ENCODE peak calls at places on chromosomes 4 and X, in eight cellular contexts. One of them, this sample, is unnamed.

GRCh38 chr4:145804134-145804533 is 124.2 kb downstream of the C4orf51 start:
- DNase-seq in lung: no peak
- DNase-seq in right atrium auricular region: no peak
- DNase-seq in neural progenitor cell: no peak
- DNase-seq in cardiac fibroblast: peak
- DNase-seq in colonic mucosa: no peak
- DNase-seq in HL-60: no peak
- DNase-seq in uterus: peak
- DNase-seq in this sample: no peak

GRCh38 chr4:164824581-164824980 is 52.4 kb upstream of the APELA start:
- DNase-seq in uterus: no peak
- DNase-seq in HL-60: no peak
- DNase-seq in cardiac fibroblast: no peak
- DNase-seq in colonic mucosa: no peak
- DNase-seq in lung: no peak
- DNase-seq in right atrium auricular region: no peak
- DNase-seq in neural progenitor cell: no peak
- DNase-seq in this sample: no peak

GRCh38 chrX:150324035-150324728 is 38.9 kb upstream of the MAMLD1 start:
- DNase-seq in lung: no peak
- DNase-seq in HL-60: no peak
- DNase-seq in uterus: no peak
- DNase-seq in right atrium auricular region: no peak
- DNase-seq in neural progenitor cell: no peak
- DNase-seq in cardiac fibroblast: peak
- DNase-seq in colonic mucosa: no peak
- DNase-seq in this sample: no peak

GRCh38 chrX:19121898-19122640 is at the start of gene ADGRG2:
- DNase-seq in cardiac fibroblast: peak
- DNase-seq in HL-60: no peak
- DNase-seq in uterus: no peak
- DNase-seq in lung: peak
- DNase-seq in colonic mucosa: peak
- DNase-seq in right atrium auricular region: no peak
- DNase-seq in neural progenitor cell: peak
- DNase-seq in this sample: peak

GRCh38 chr4:79241846-79242245 is 84.0 kb downstream of the NAA11 start:
- DNase-seq in cardiac fibroblast: peak
- DNase-seq in HL-60: no peak
- DNase-seq in colonic mucosa: no peak
- DNase-seq in uterus: no peak
- DNase-seq in neural progenitor cell: peak
- DNase-seq in right atrium auricular region: no peak
- DNase-seq in lung: no peak
- DNase-seq in this sample: no peak

GRCh38 chr4:2615821-2616220 is 79.4 kb downstream of the FAM193A start:
- DNase-seq in HL-60: no peak
- DNase-seq in right atrium auricular region: no peak
- DNase-seq in colonic mucosa: no peak
- DNase-seq in cardiac fibroblast: no peak
- DNase-seq in lung: no peak
- DNase-seq in uterus: no peak
- DNase-seq in neural progenitor cell: no peak
- DNase-seq in this sample: no peak

GRCh38 chrX:120791013-120791643 is 84.5 kb downstream of the CT47B1 start:
- DNase-seq in HL-60: no peak
- DNase-seq in right atrium auricular region: peak
- DNase-seq in colonic mucosa: peak
- DNase-seq in cardiac fibroblast: peak
- DNase-seq in lung: peak
- DNase-seq in uterus: peak
- DNase-seq in neural progenitor cell: no peak
- DNase-seq in this sample: no peak

GRCh38 chrX:11886745-11887144 is 128.7 kb downstream of the MSL3 start:
- DNase-seq in uterus: no peak
- DNase-seq in HL-60: no peak
- DNase-seq in neural progenitor cell: no peak
- DNase-seq in colonic mucosa: no peak
- DNase-seq in right atrium auricular region: no peak
- DNase-seq in cardiac fibroblast: peak
- DNase-seq in lung: no peak
- DNase-seq in this sample: no peak

GRCh38 chr4:25075851-25076250 is 45.1 kb upstream of the LGI2 start:
- DNase-seq in cardiac fibroblast: no peak
- DNase-seq in uterus: no peak
- DNase-seq in right atrium auricular region: no peak
- DNase-seq in neural progenitor cell: peak
- DNase-seq in lung: no peak
- DNase-seq in HL-60: no peak
- DNase-seq in colonic mucosa: no peak
- DNase-seq in this sample: no peak

GRCh38 chrX:124234348-124234747 is 98.1 kb upstream of the TEX13D start:
- DNase-seq in colonic mucosa: no peak
- DNase-seq in right atrium auricular region: no peak
- DNase-seq in lung: no peak
- DNase-seq in neural progenitor cell: no peak
- DNase-seq in cardiac fibroblast: no peak
- DNase-seq in uterus: no peak
- DNase-seq in HL-60: no peak
- DNase-seq in this sample: no peak

GRCh38 chr4:39754309-39754708 is 56.4 kb downstream of the UBE2K start:
- DNase-seq in lung: no peak
- DNase-seq in right atrium auricular region: no peak
- DNase-seq in HL-60: no peak
- DNase-seq in cardiac fibroblast: no peak
- DNase-seq in neural progenitor cell: no peak
- DNase-seq in uterus: no peak
- DNase-seq in colonic mucosa: no peak
- DNase-seq in this sample: no peak

GRCh38 chr4:119124314-119124713 is 11.3 kb upstream of the MYOZ2 start:
- DNase-seq in neural progenitor cell: no peak
- DNase-seq in uterus: no peak
- DNase-seq in cardiac fibroblast: peak
- DNase-seq in colonic mucosa: no peak
- DNase-seq in HL-60: no peak
- DNase-seq in lung: no peak
- DNase-seq in right atrium auricular region: no peak
- DNase-seq in this sample: no peak

GRCh38 chr4:80294206-80294605 is 27.7 kb downstream of the FGF5 start:
- DNase-seq in HL-60: no peak
- DNase-seq in colonic mucosa: no peak
- DNase-seq in neural progenitor cell: no peak
- DNase-seq in right atrium auricular region: no peak
- DNase-seq in lung: no peak
- DNase-seq in cardiac fibroblast: no peak
- DNase-seq in uterus: no peak
- DNase-seq in this sample: no peak

GRCh38 chr4:87270144-87270543 is 49.7 kb upstream of the KLHL8 start:
- DNase-seq in HL-60: no peak
- DNase-seq in neural progenitor cell: peak
- DNase-seq in cardiac fibroblast: peak
- DNase-seq in colonic mucosa: no peak
- DNase-seq in right atrium auricular region: no peak
- DNase-seq in uterus: no peak
- DNase-seq in lung: no peak
- DNase-seq in this sample: no peak

GRCh38 chr4:90760059-90760458 is 632.9 kb downstream of the CCSER1 start:
- DNase-seq in HL-60: no peak
- DNase-seq in lung: no peak
- DNase-seq in neural progenitor cell: no peak
- DNase-seq in uterus: no peak
- DNase-seq in cardiac fibroblast: no peak
- DNase-seq in right atrium auricular region: no peak
- DNase-seq in colonic mucosa: no peak
- DNase-seq in this sample: no peak

GRCh38 chr4:97987019-97987648 is 156.1 kb downstream of the STPG2 start:
- DNase-seq in colonic mucosa: no peak
- DNase-seq in neural progenitor cell: peak
- DNase-seq in lung: no peak
- DNase-seq in cardiac fibroblast: peak
- DNase-seq in uterus: no peak
- DNase-seq in right atrium auricular region: no peak
- DNase-seq in HL-60: no peak
- DNase-seq in this sample: peak

DNA sequence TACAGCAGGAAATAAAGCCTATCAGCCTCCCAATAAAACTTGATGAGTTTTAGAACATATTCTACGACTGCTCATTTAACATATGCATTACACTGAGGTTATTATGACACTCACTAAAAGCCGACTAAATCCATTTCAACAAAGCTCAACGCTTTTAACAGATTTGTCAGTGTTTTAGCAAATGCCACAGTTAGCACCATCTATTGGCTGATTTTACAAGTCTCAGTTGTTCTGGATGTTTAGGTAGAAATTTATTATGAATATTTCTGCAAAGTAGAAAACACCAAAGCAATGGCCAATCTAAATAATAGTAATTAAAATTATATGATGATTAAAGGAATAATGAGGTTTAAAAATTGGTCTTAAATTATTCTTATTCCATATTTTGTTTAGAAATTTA is 993.2 kb upstream of the PCDH7 start:
- DNase-seq in uterus: no peak
- DNase-seq in cardiac fibroblast: no peak
- DNase-seq in lung: no peak
- DNase-seq in colonic mucosa: no peak
- DNase-seq in neural progenitor cell: no peak
- DNase-seq in HL-60: no peak
- DNase-seq in right atrium auricular region: no peak
- DNase-seq in this sample: no peak
- TF ChIP-seq CTCF in uterus: no peak
- TF ChIP-seq CTCF in cardiac fibroblast: no peak
- TF ChIP-seq CTCF in lung: no peak
- TF ChIP-seq CTCF in colonic mucosa: no peak
- TF ChIP-seq CTCF in neural progenitor cell: no peak
- TF ChIP-seq CTCF in HL-60: no peak
- TF ChIP-seq CTCF in right atrium auricular region: no peak
- TF ChIP-seq CTCF in this sample: no peak

DNA sequence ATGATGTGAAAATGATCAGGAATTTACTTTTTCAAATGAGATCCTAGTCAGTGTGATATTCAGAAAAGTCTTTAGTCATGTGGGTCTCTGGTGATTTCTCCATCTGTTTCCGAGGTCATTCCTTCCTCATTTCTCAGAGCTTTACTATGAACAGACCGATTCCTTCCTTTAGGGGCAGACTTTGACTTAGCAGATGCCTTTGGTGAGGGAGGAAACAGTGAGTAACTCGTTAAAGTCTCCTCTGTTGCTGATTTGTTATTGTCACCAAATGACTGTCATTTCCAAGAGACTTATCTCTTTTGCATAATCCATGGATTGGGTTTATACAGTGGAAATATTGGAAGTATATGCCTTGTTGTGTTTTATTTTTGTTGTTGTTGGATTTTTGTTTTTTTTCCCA is 76.2 kb upstream of the CD99 start:
- DNase-seq in lung: no peak
- DNase-seq in cardiac fibroblast: peak
- DNase-seq in right atrium auricular region: no peak
- DNase-seq in uterus: no peak
- DNase-seq in HL-60: no peak
- DNase-seq in colonic mucosa: no peak
- DNase-seq in neural progenitor cell: peak
- DNase-seq in this sample: no peak
- TF ChIP-seq CTCF in lung: no peak
- TF ChIP-seq CTCF in cardiac fibroblast: peak
- TF ChIP-seq CTCF in right atrium auricular region: peak
- TF ChIP-seq CTCF in uterus: peak
- TF ChIP-seq CTCF in HL-60: no peak
- TF ChIP-seq CTCF in colonic mucosa: no peak
- TF ChIP-seq CTCF in neural progenitor cell: peak
- TF ChIP-seq CTCF in this sample: no peak

DNA sequence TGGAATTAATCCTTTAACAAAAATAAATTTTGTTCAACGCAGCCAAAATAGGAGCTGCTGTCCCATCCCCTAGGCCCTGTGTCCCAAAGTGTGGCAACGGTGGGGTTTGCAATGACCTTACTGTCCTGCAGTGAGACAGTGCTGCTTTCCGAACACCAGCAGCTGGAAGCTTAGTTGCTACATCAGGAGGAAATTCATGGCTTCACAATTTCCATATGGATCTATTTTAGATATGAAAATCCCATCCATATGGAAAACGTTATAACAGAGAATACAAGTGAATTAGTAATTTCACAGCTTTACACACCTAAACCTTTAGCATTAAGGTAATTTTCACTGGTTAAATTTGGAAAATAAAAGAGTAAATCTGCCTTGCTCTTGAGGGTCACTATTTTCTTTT is 396.3 kb upstream of the TENM3 start:
- DNase-seq in neural progenitor cell: no peak
- DNase-seq in uterus: no peak
- DNase-seq in cardiac fibroblast: no peak
- DNase-seq in HL-60: no peak
- DNase-seq in colonic mucosa: no peak
- DNase-seq in right atrium auricular region: no peak
- DNase-seq in lung: no peak
- DNase-seq in this sample: no peak
- TF ChIP-seq CTCF in neural progenitor cell: no peak
- TF ChIP-seq CTCF in uterus: no peak
- TF ChIP-seq CTCF in cardiac fibroblast: no peak
- TF ChIP-seq CTCF in HL-60: no peak
- TF ChIP-seq CTCF in colonic mucosa: no peak
- TF ChIP-seq CTCF in right atrium auricular region: no peak
- TF ChIP-seq CTCF in lung: no peak
- TF ChIP-seq CTCF in this sample: no peak

GRCh38 chr4:55543858-55544257 is 2.9 kb downstream of the CLOCK start:
- DNase-seq in HL-60: no peak
- DNase-seq in colonic mucosa: no peak
- DNase-seq in cardiac fibroblast: peak
- DNase-seq in lung: no peak
- DNase-seq in uterus: no peak
- DNase-seq in neural progenitor cell: no peak
- DNase-seq in right atrium auricular region: no peak
- DNase-seq in this sample: no peak
- TF ChIP-seq CTCF in HL-60: no peak
- TF ChIP-seq CTCF in colonic mucosa: no peak
- TF ChIP-seq CTCF in cardiac fibroblast: no peak
- TF ChIP-seq CTCF in lung: no peak
- TF ChIP-seq CTCF in uterus: no peak
- TF ChIP-seq CTCF in neural progenitor cell: peak
- TF ChIP-seq CTCF in right atrium auricular region: no peak
- TF ChIP-seq CTCF in this sample: no peak

DNA sequence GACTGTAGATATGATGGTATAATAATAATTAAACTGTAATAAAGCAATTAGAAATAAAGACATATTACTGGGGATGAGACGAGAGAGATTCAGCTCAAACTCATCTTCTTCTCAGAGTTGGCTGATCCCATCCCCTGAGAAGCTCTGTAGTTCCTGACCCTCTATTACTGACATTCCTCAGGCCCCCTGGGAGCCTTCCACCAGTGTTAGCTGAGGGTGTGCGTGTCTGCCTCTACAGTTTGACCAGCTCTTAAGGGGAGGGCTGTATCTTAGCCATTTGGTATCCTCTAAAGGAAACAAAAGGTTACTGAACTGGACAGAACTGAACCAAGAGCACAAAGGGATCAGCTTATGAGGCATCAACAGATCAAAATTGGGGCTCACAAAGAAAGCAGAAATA is 11.2 kb downstream of the FHDC1 start:
- DNase-seq in colonic mucosa: no peak
- DNase-seq in neural progenitor cell: no peak
- DNase-seq in right atrium auricular region: no peak
- DNase-seq in lung: no peak
- DNase-seq in cardiac fibroblast: no peak
- DNase-seq in HL-60: no peak
- DNase-seq in uterus: no peak
- DNase-seq in this sample: no peak
- TF ChIP-seq CTCF in colonic mucosa: no peak
- TF ChIP-seq CTCF in neural progenitor cell: no peak
- TF ChIP-seq CTCF in right atrium auricular region: no peak
- TF ChIP-seq CTCF in lung: no peak
- TF ChIP-seq CTCF in cardiac fibroblast: no peak
- TF ChIP-seq CTCF in HL-60: no peak
- TF ChIP-seq CTCF in uterus: no peak
- TF ChIP-seq CTCF in this sample: no peak

This sample was measured in GM13976.